ENCODE peak calls at places on chromosomes 16 and 17, in six cellular contexts. One of them, this sample, is unnamed.

GRCh38 chr17:44518032-44518431 is 14.8 kb upstream of the GPATCH8 start:
- DNase-seq in H1: no peak
- DNase-seq in IMR-90: peak
- DNase-seq in H9: no peak
- DNase-seq in neuronal stem cell: no peak
- DNase-seq in mesendoderm: no peak
- DNase-seq in this sample: no peak

GRCh38 chr17:32490101-32490482 is 3.3 kb downstream of the CDK5R1 start:
- DNase-seq in mesendoderm: peak
- DNase-seq in H1: no peak
- DNase-seq in IMR-90: no peak
- DNase-seq in neuronal stem cell: no peak
- DNase-seq in H9: peak
- DNase-seq in this sample: no peak

GRCh38 chr17:47720754-47721533 is 12.1 kb upstream of the TBX21 start:
- DNase-seq in H9: peak
- DNase-seq in mesendoderm: peak
- DNase-seq in IMR-90: no peak
- DNase-seq in neuronal stem cell: no peak
- DNase-seq in H1: peak
- DNase-seq in this sample: peak

GRCh38 chr17:61284174-61284573 is 115.5 kb upstream of the TBX2 start:
- DNase-seq in mesendoderm: no peak
- DNase-seq in H9: no peak
- DNase-seq in IMR-90: peak
- DNase-seq in neuronal stem cell: no peak
- DNase-seq in H1: no peak
- DNase-seq in this sample: peak

GRCh38 chr16:20650400-20651159 is 46.9 kb downstream of the ACSM1 start:
- DNase-seq in neuronal stem cell: no peak
- DNase-seq in IMR-90: no peak
- DNase-seq in H9: no peak
- DNase-seq in H1: no peak
- DNase-seq in mesendoderm: no peak
- DNase-seq in this sample: no peak

GRCh38 chr16:81517630-81518438 is 73.2 kb downstream of the CMIP start:
- DNase-seq in H1: no peak
- DNase-seq in IMR-90: peak
- DNase-seq in mesendoderm: peak
- DNase-seq in neuronal stem cell: no peak
- DNase-seq in H9: no peak
- DNase-seq in this sample: peak

GRCh38 chr17:79990051-79990592 is 45.5 kb downstream of the TBC1D16 start:
- DNase-seq in neuronal stem cell: no peak
- DNase-seq in H9: no peak
- DNase-seq in H1: no peak
- DNase-seq in mesendoderm: no peak
- DNase-seq in IMR-90: no peak
- DNase-seq in this sample: no peak

GRCh38 chr17:78889525-78889924 is 13.5 kb downstream of the CEP295NL start:
- DNase-seq in H9: no peak
- DNase-seq in H1: no peak
- DNase-seq in mesendoderm: no peak
- DNase-seq in neuronal stem cell: no peak
- DNase-seq in IMR-90: no peak
- DNase-seq in this sample: no peak

GRCh38 chr16:66930189-66930588 is 4.0 kb downstream of the CIAO2B start:
- DNase-seq in H9: no peak
- DNase-seq in neuronal stem cell: no peak
- DNase-seq in mesendoderm: no peak
- DNase-seq in IMR-90: peak
- DNase-seq in H1: no peak
- DNase-seq in this sample: peak

GRCh38 chr16:278863-279366 is 1.5 kb upstream of the ARHGDIG start:
- DNase-seq in H1: no peak
- DNase-seq in neuronal stem cell: no peak
- DNase-seq in H9: no peak
- DNase-seq in mesendoderm: peak
- DNase-seq in IMR-90: peak
- DNase-seq in this sample: peak

GRCh38 chr16:31513126-31513525 is 4.9 kb upstream of the RUSF1 start:
- DNase-seq in H1: no peak
- DNase-seq in neuronal stem cell: no peak
- DNase-seq in mesendoderm: no peak
- DNase-seq in IMR-90: peak
- DNase-seq in H9: no peak
- DNase-seq in this sample: peak

GRCh38 chr16:6047325-6047724 is 949.7 kb upstream of the EEF2KMT start:
- DNase-seq in H1: no peak
- DNase-seq in mesendoderm: no peak
- DNase-seq in H9: no peak
- DNase-seq in neuronal stem cell: no peak
- DNase-seq in IMR-90: no peak
- DNase-seq in this sample: no peak

GRCh38 chr16:89341274-89341673 is 123.8 kb downstream of the ZNF778 start:
- DNase-seq in mesendoderm: no peak
- DNase-seq in H9: no peak
- DNase-seq in IMR-90: no peak
- DNase-seq in H1: no peak
- DNase-seq in neuronal stem cell: no peak
- DNase-seq in this sample: no peak

GRCh38 chr17:79631640-79632431 is 21.0 kb upstream of the RBFOX3 start:
- DNase-seq in IMR-90: no peak
- DNase-seq in mesendoderm: no peak
- DNase-seq in neuronal stem cell: no peak
- DNase-seq in H9: peak
- DNase-seq in H1: peak
- DNase-seq in this sample: no peak

GRCh38 chr17:78046923-78047322 is 81.6 kb downstream of the TMC6 start:
- DNase-seq in H9: no peak
- DNase-seq in neuronal stem cell: no peak
- DNase-seq in H1: no peak
- DNase-seq in mesendoderm: no peak
- DNase-seq in IMR-90: no peak
- DNase-seq in this sample: no peak

GRCh38 chr16:1102921-1103648 is 7.0 kb upstream of the C1QTNF8 start:
- DNase-seq in H1: peak
- DNase-seq in mesendoderm: peak
- DNase-seq in H9: peak
- DNase-seq in neuronal stem cell: peak
- DNase-seq in IMR-90: no peak
- DNase-seq in this sample: peak

GRCh38 chr17:73208139-73208827 is 15.4 kb downstream of the COG1 start:
- DNase-seq in mesendoderm: no peak
- DNase-seq in neuronal stem cell: no peak
- DNase-seq in H9: no peak
- DNase-seq in H1: no peak
- DNase-seq in IMR-90: no peak
- DNase-seq in this sample: no peak

GRCh38 chr17:18105027-18105426 is 3.5 kb upstream of the MYO15A start:
- DNase-seq in neuronal stem cell: no peak
- DNase-seq in mesendoderm: no peak
- DNase-seq in H1: no peak
- DNase-seq in IMR-90: no peak
- DNase-seq in H9: no peak
- DNase-seq in this sample: no peak

GRCh38 chr16:72241930-72242329 is 70.0 kb upstream of the PMFBP1 start:
- DNase-seq in mesendoderm: peak
- DNase-seq in neuronal stem cell: peak
- DNase-seq in H1: no peak
- DNase-seq in IMR-90: peak
- DNase-seq in H9: no peak
- DNase-seq in this sample: peak

GRCh38 chr17:77688369-77688768 is 270.1 kb upstream of the TNRC6C start:
- DNase-seq in H9: peak
- DNase-seq in mesendoderm: no peak
- DNase-seq in IMR-90: no peak
- DNase-seq in neuronal stem cell: no peak
- DNase-seq in H1: no peak
- DNase-seq in this sample: no peak

GRCh38 chr16:10485698-10486382 is 94.6 kb downstream of the EMP2 start:
- DNase-seq in mesendoderm: no peak
- DNase-seq in H1: no peak
- DNase-seq in neuronal stem cell: no peak
- DNase-seq in IMR-90: no peak
- DNase-seq in H9: no peak
- DNase-seq in this sample: no peak
- H2BK5ac ChIP-seq in mesendoderm: no peak
- H2BK5ac ChIP-seq in H1: no peak
- H2BK5ac ChIP-seq in neuronal stem cell: no peak
- H2BK5ac ChIP-seq in IMR-90: no peak
- H2BK5ac ChIP-seq in H9: no peak
- H2BK5ac ChIP-seq in this sample: no peak

GRCh38 chr16:57808589-57808988 is 6.3 kb upstream of the KIFC3 start:
- DNase-seq in neuronal stem cell: no peak
- DNase-seq in mesendoderm: no peak
- DNase-seq in IMR-90: no peak
- DNase-seq in H1: no peak
- DNase-seq in H9: no peak
- DNase-seq in this sample: no peak

GRCh38 chr16:57807968-57808528 is 5.8 kb upstream of the KIFC3 start:
- DNase-seq in H9: peak
- DNase-seq in mesendoderm: peak
- DNase-seq in H1: peak
- DNase-seq in IMR-90: peak
- DNase-seq in neuronal stem cell: no peak
- DNase-seq in this sample: peak

GRCh38 chr16:57810197-57811024 is 8.1 kb upstream of the KIFC3 start:
- DNase-seq in mesendoderm: peak
- DNase-seq in IMR-90: peak
- DNase-seq in neuronal stem cell: no peak
- DNase-seq in H1: no peak
- DNase-seq in H9: peak
- DNase-seq in this sample: peak

GRCh38 chr16:57809276-57809793 is 7.0 kb upstream of the KIFC3 start:
- DNase-seq in neuronal stem cell: no peak
- DNase-seq in mesendoderm: no peak
- DNase-seq in H1: no peak
- DNase-seq in H9: no peak
- DNase-seq in IMR-90: no peak
- DNase-seq in this sample: no peak

DNA sequence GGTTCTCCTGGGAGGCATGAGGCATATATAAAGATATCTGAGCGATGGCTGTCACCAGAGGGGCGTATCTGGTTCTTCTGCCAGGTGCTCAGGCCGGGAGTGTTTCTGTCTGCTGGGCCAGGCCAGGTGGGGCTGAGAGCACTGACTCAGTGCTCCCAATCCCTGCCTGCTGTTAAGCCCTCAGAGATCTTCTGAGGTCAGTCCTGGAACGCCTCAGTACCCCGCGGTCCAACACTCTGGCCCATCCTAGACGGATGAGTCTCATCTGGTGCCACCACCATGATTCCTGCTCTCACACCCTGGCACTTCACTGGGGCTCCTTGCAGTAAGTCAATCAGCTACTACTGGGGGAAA is 7.5 kb upstream of the KIFC3 start:
- DNase-seq in H9: no peak
- DNase-seq in IMR-90: no peak
- DNase-seq in H1: no peak
- DNase-seq in mesendoderm: no peak
- DNase-seq in neuronal stem cell: no peak
- DNase-seq in this sample: no peak
- H2BK5ac ChIP-seq in H9: no peak
- H2BK5ac ChIP-seq in IMR-90: no peak
- H2BK5ac ChIP-seq in H1: peak
- H2BK5ac ChIP-seq in mesendoderm: peak
- H2BK5ac ChIP-seq in neuronal stem cell: no peak
- H2BK5ac ChIP-seq in this sample: peak

GRCh38 chr17:16462070-16462864 is 29.7 kb downstream of the LRRC75A start:
- DNase-seq in H1: no peak
- DNase-seq in IMR-90: no peak
- DNase-seq in neuronal stem cell: no peak
- DNase-seq in mesendoderm: no peak
- DNase-seq in H9: no peak
- DNase-seq in this sample: no peak

GRCh38 chr17:16459271-16459670 is 32.7 kb downstream of the LRRC75A start:
- DNase-seq in H9: no peak
- DNase-seq in IMR-90: no peak
- DNase-seq in H1: no peak
- DNase-seq in neuronal stem cell: no peak
- DNase-seq in mesendoderm: no peak
- DNase-seq in this sample: no peak

GRCh38 chr17:16460796-16461605 is 31.0 kb downstream of the LRRC75A start:
- DNase-seq in H9: peak
- DNase-seq in IMR-90: no peak
- DNase-seq in H1: no peak
- DNase-seq in mesendoderm: no peak
- DNase-seq in neuronal stem cell: no peak
- DNase-seq in this sample: no peak

GRCh38 chr17:16461606-16461866 is 30.5 kb downstream of the LRRC75A start:
- DNase-seq in neuronal stem cell: no peak
- DNase-seq in H9: no peak
- DNase-seq in IMR-90: no peak
- DNase-seq in H1: no peak
- DNase-seq in mesendoderm: no peak
- DNase-seq in this sample: no peak

GRCh38 chr17:16459850-16460550 is 32.0 kb downstream of the LRRC75A start:
- DNase-seq in mesendoderm: peak
- DNase-seq in neuronal stem cell: no peak
- DNase-seq in IMR-90: no peak
- DNase-seq in H9: peak
- DNase-seq in H1: no peak
- DNase-seq in this sample: no peak
- H2BK5ac ChIP-seq in mesendoderm: no peak
- H2BK5ac ChIP-seq in neuronal stem cell: no peak
- H2BK5ac ChIP-seq in IMR-90: no peak
- H2BK5ac ChIP-seq in H9: no peak
- H2BK5ac ChIP-seq in H1: peak
- H2BK5ac ChIP-seq in this sample: no peak

DNA sequence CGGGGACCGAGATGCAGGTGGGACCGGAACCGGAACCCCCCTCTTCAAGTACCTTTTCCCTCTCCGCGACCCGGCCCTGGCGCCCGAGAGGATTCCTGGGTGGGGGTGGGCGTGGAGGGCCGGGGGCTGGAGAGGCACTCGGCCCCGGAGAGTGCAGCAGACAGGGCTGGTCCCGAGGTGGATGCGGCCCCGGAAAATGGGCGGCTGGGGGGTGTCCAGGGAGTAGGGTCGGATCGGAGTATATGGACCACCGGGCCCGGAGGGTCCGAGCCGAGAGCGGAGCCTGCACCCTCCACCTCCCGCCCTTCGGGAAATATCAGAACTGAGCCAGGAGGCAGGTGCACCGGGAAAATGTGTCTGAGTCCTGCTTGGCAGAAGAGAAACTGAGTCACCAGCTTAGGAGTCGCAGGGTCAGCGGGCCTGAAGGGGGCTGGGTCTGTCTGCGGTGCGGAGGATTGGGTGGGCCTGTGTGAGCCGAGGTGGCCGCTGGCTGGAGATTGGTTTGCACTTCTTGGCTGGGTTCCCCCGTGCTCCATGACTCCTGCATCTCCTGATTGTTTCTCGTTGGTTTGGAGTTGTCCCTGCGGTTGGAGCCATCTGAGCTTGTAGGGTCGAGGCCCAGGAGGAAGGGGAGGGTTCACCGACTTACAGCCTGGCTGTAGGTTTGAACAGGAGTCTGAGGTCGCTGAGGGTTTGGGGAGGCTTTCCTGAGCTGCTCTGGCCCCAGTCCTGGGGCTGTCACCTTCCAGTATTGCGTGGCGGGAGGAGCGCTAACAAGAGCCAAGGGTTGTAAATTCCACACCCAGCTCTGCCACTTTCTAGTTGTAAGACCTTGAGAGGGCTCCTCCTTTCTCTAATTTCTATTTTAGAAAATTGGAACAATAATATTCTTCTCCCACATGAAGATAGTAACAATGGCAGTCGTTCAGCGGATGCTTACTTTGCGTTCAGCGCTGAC is 565 bp downstream of the SH2B1 start:
- DNase-seq in H9: no peak
- DNase-seq in neuronal stem cell: no peak
- DNase-seq in mesendoderm: no peak
- DNase-seq in H1: no peak
- DNase-seq in IMR-90: peak
- DNase-seq in this sample: peak
- H2BK5ac ChIP-seq in H9: no peak
- H2BK5ac ChIP-seq in neuronal stem cell: peak
- H2BK5ac ChIP-seq in mesendoderm: no peak
- H2BK5ac ChIP-seq in H1: peak
- H2BK5ac ChIP-seq in IMR-90: peak
- H2BK5ac ChIP-seq in this sample: no peak